ENCODE peak calls at places on chromosomes 16 and 17, in nine cellular contexts. One of them, this sample, is unnamed.

GRCh38 chr17:65627892-65628622 is 66.6 kb upstream of the AXIN2 start:
- DNase-seq in tibial nerve: no peak
- DNase-seq in H1: no peak
- DNase-seq in ovary: peak; percentile 56
- DNase-seq in transverse colon: peak; percentile 71
- DNase-seq in stomach: peak; percentile 67
- DNase-seq in suprapubic skin: no peak
- DNase-seq in sigmoid colon: peak; percentile 79
- DNase-seq in GM12878: no peak
- DNase-seq in this sample: no peak

GRCh38 chr16:1743376-1744337 is 27.7 kb downstream of the NME3 start:
- DNase-seq in tibial nerve: no peak
- DNase-seq in H1: no peak
- DNase-seq in ovary: no peak
- DNase-seq in transverse colon: no peak
- DNase-seq in stomach: no peak
- DNase-seq in suprapubic skin: no peak
- DNase-seq in sigmoid colon: no peak
- DNase-seq in GM12878: no peak
- DNase-seq in this sample: no peak

GRCh38 chr16:5756969-5757368 is 659.4 kb upstream of the EEF2KMT start:
- DNase-seq in tibial nerve: no peak
- DNase-seq in H1: no peak
- DNase-seq in ovary: no peak
- DNase-seq in transverse colon: no peak
- DNase-seq in stomach: no peak
- DNase-seq in suprapubic skin: no peak
- DNase-seq in sigmoid colon: no peak
- DNase-seq in GM12878: no peak
- DNase-seq in this sample: no peak

GRCh38 chr17:38701504-38702165 is 3.4 kb upstream of the MLLT6 start:
- DNase-seq in tibial nerve: no peak
- DNase-seq in H1: no peak
- DNase-seq in ovary: no peak
- DNase-seq in transverse colon: peak; percentile 59
- DNase-seq in stomach: no peak
- DNase-seq in suprapubic skin: peak; percentile 65
- DNase-seq in sigmoid colon: no peak
- DNase-seq in GM12878: peak; percentile 86
- DNase-seq in this sample: no peak

GRCh38 chr17:44901323-44901965 is 2.2 kb upstream of the EFTUD2 start:
- DNase-seq in tibial nerve: no peak
- DNase-seq in H1: no peak
- DNase-seq in ovary: no peak
- DNase-seq in transverse colon: no peak
- DNase-seq in stomach: no peak
- DNase-seq in suprapubic skin: peak; percentile 20
- DNase-seq in sigmoid colon: no peak
- DNase-seq in GM12878: no peak
- DNase-seq in this sample: no peak

GRCh38 chr16:53999841-54000240 is 286.7 kb downstream of the IRX3 start:
- DNase-seq in tibial nerve: no peak
- DNase-seq in H1: no peak
- DNase-seq in ovary: no peak
- DNase-seq in transverse colon: no peak
- DNase-seq in stomach: no peak
- DNase-seq in suprapubic skin: no peak
- DNase-seq in sigmoid colon: no peak
- DNase-seq in GM12878: no peak
- DNase-seq in this sample: no peak

GRCh38 chr17:65455972-65456343 is 105.5 kb downstream of the AXIN2 start:
- DNase-seq in tibial nerve: no peak
- DNase-seq in H1: peak; percentile 48
- DNase-seq in ovary: peak; percentile 15
- DNase-seq in transverse colon: peak; percentile 35
- DNase-seq in stomach: no peak
- DNase-seq in suprapubic skin: no peak
- DNase-seq in sigmoid colon: no peak
- DNase-seq in GM12878: no peak
- DNase-seq in this sample: no peak

GRCh38 chr16:29820730-29821662 is 734 bp downstream of the MVP start:
- DNase-seq in tibial nerve: no peak
- DNase-seq in H1: no peak
- DNase-seq in ovary: peak; percentile 74
- DNase-seq in transverse colon: peak; percentile 91
- DNase-seq in stomach: peak; percentile 86
- DNase-seq in suprapubic skin: no peak
- DNase-seq in sigmoid colon: no peak
- DNase-seq in GM12878: peak; percentile 41
- DNase-seq in this sample: no peak

GRCh38 chr17:31581491-31581890 is 190.0 kb downstream of the RAB11FIP4 start:
- DNase-seq in tibial nerve: no peak
- DNase-seq in H1: no peak
- DNase-seq in ovary: peak; percentile 52
- DNase-seq in transverse colon: no peak
- DNase-seq in stomach: peak; percentile 64
- DNase-seq in suprapubic skin: no peak
- DNase-seq in sigmoid colon: no peak
- DNase-seq in GM12878: no peak
- DNase-seq in this sample: no peak

GRCh38 chr16:75254359-75254837 is 3.0 kb upstream of the BCAR1 start:
- DNase-seq in tibial nerve: no peak
- DNase-seq in H1: no peak
- DNase-seq in ovary: no peak
- DNase-seq in transverse colon: peak; percentile 41
- DNase-seq in stomach: no peak
- DNase-seq in suprapubic skin: peak; percentile 66
- DNase-seq in sigmoid colon: peak; percentile 66
- DNase-seq in GM12878: no peak
- DNase-seq in this sample: no peak

GRCh38 chr16:66290431-66290830 is 76.1 kb upstream of the CDH5 start:
- DNase-seq in tibial nerve: no peak
- DNase-seq in H1: no peak
- DNase-seq in ovary: no peak
- DNase-seq in transverse colon: no peak
- DNase-seq in stomach: no peak
- DNase-seq in suprapubic skin: no peak
- DNase-seq in sigmoid colon: peak; percentile 8
- DNase-seq in GM12878: no peak
- DNase-seq in this sample: no peak

GRCh38 chr17:60073621-60074020 is 5.1 kb downstream of the HEATR6 start:
- DNase-seq in tibial nerve: no peak
- DNase-seq in H1: no peak
- DNase-seq in ovary: no peak
- DNase-seq in transverse colon: no peak
- DNase-seq in stomach: no peak
- DNase-seq in suprapubic skin: no peak
- DNase-seq in sigmoid colon: no peak
- DNase-seq in GM12878: no peak
- DNase-seq in this sample: no peak

GRCh38 chr17:32783602-32784001 is 93.3 kb downstream of the MYO1D start:
- DNase-seq in tibial nerve: no peak
- DNase-seq in H1: no peak
- DNase-seq in ovary: no peak
- DNase-seq in transverse colon: no peak
- DNase-seq in stomach: no peak
- DNase-seq in suprapubic skin: no peak
- DNase-seq in sigmoid colon: no peak
- DNase-seq in GM12878: peak; percentile 32
- DNase-seq in this sample: no peak

GRCh38 chr17:3964203-3965122 is at the start of gene ATP2A3:
- DNase-seq in tibial nerve: no peak
- DNase-seq in H1: peak; percentile 73
- DNase-seq in ovary: no peak
- DNase-seq in transverse colon: peak; percentile 78
- DNase-seq in stomach: peak; percentile 60
- DNase-seq in suprapubic skin: no peak
- DNase-seq in sigmoid colon: no peak
- DNase-seq in GM12878: no peak
- DNase-seq in this sample: no peak

GRCh38 chr16:68920349-68920748 is 77.0 kb downstream of the TANGO6 start:
- DNase-seq in tibial nerve: no peak
- DNase-seq in H1: no peak
- DNase-seq in ovary: no peak
- DNase-seq in transverse colon: no peak
- DNase-seq in stomach: no peak
- DNase-seq in suprapubic skin: no peak
- DNase-seq in sigmoid colon: no peak
- DNase-seq in GM12878: no peak
- DNase-seq in this sample: no peak

GRCh38 chr16:68923116-68923515 is 79.8 kb downstream of the TANGO6 start:
- DNase-seq in tibial nerve: no peak
- DNase-seq in H1: no peak
- DNase-seq in ovary: no peak
- DNase-seq in transverse colon: no peak
- DNase-seq in stomach: no peak
- DNase-seq in suprapubic skin: no peak
- DNase-seq in sigmoid colon: no peak
- DNase-seq in GM12878: no peak
- DNase-seq in this sample: no peak

GRCh38 chr16:68927016-68927415 is 83.7 kb downstream of the TANGO6 start:
- DNase-seq in tibial nerve: no peak
- DNase-seq in H1: no peak
- DNase-seq in ovary: no peak
- DNase-seq in transverse colon: no peak
- DNase-seq in stomach: no peak
- DNase-seq in suprapubic skin: no peak
- DNase-seq in sigmoid colon: no peak
- DNase-seq in GM12878: no peak
- DNase-seq in this sample: no peak

GRCh38 chr16:68917541-68917940 is 74.2 kb downstream of the TANGO6 start:
- DNase-seq in tibial nerve: no peak
- DNase-seq in H1: no peak
- DNase-seq in ovary: no peak
- DNase-seq in transverse colon: no peak
- DNase-seq in stomach: no peak
- DNase-seq in suprapubic skin: no peak
- DNase-seq in sigmoid colon: no peak
- DNase-seq in GM12878: no peak
- DNase-seq in this sample: no peak

DNA sequence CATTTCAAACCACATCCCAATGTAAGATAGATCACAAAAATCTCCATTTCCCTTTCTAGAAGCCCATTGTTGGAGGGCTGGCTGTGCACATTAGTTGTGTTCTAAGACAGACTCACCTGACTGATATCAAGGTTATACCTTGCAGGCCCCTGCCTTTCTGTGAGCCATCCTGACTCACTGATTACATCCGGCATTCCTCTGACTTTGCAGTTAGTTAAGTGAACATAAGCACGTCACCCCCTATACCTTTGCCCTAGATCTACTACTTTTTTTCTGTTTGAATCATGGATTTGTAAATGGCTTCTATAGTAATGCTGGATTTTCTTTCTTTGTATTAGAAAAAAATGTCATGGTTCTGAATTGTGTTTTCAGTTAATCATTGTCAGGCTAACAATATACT is 78.3 kb downstream of the TANGO6 start:
- DNase-seq in tibial nerve: no peak
- DNase-seq in H1: no peak
- DNase-seq in ovary: no peak
- DNase-seq in transverse colon: peak; percentile 38
- DNase-seq in stomach: peak; percentile 38
- DNase-seq in suprapubic skin: no peak
- DNase-seq in sigmoid colon: no peak
- DNase-seq in GM12878: no peak
- DNase-seq in this sample: no peak
- TF ChIP-seq EP300 in tibial nerve: no peak
- TF ChIP-seq EP300 in H1: no peak
- TF ChIP-seq EP300 in ovary: no peak
- TF ChIP-seq EP300 in transverse colon: no peak
- TF ChIP-seq EP300 in stomach: no peak
- TF ChIP-seq EP300 in suprapubic skin: no peak
- TF ChIP-seq EP300 in sigmoid colon: no peak
- TF ChIP-seq EP300 in GM12878: no peak
- TF ChIP-seq EP300 in this sample: no peak

GRCh38 chr16:52547834-52548215 is 882 bp upstream of the TOX3 start:
- DNase-seq in tibial nerve: no peak
- DNase-seq in H1: no peak
- DNase-seq in ovary: no peak
- DNase-seq in transverse colon: no peak
- DNase-seq in stomach: no peak
- DNase-seq in suprapubic skin: no peak
- DNase-seq in sigmoid colon: no peak
- DNase-seq in GM12878: no peak
- DNase-seq in this sample: peak; percentile 29
- H3K4me3 ChIP-seq in tibial nerve: no peak overlapping the region
- H3K4me3 ChIP-seq in H1: peak overlapping the region; percentile 84
- H3K4me3 ChIP-seq in ovary: no peak overlapping the region
- H3K4me3 ChIP-seq in transverse colon: peak overlapping the region; percentile 78
- H3K4me3 ChIP-seq in stomach: no peak overlapping the region
- H3K4me3 ChIP-seq in suprapubic skin: no peak overlapping the region
- H3K4me3 ChIP-seq in sigmoid colon: no peak overlapping the region
- H3K4me3 ChIP-seq in GM12878: no peak overlapping the region
- H3K4me3 ChIP-seq in this sample: no peak overlapping the region

GRCh38 chr17:74474043-74474792 is 7.8 kb downstream of the CD300A start:
- DNase-seq in tibial nerve: no peak
- DNase-seq in H1: no peak
- DNase-seq in ovary: no peak
- DNase-seq in transverse colon: peak; percentile 54
- DNase-seq in stomach: no peak
- DNase-seq in suprapubic skin: no peak
- DNase-seq in sigmoid colon: no peak
- DNase-seq in GM12878: no peak
- DNase-seq in this sample: no peak
- H3K27me3 ChIP-seq in tibial nerve: peaks cover 10% of the 10 kb centered on the region
- H3K27me3 ChIP-seq in H1: no peaks in the 10 kb centered on the region
- H3K27me3 ChIP-seq in ovary: no peaks in the 10 kb centered on the region
- H3K27me3 ChIP-seq in transverse colon: peaks cover 10% of the 10 kb centered on the region
- H3K27me3 ChIP-seq in stomach: peaks cover 39% of the 10 kb centered on the region
- H3K27me3 ChIP-seq in suprapubic skin: peaks cover 57% of the 10 kb centered on the region
- H3K27me3 ChIP-seq in sigmoid colon: peaks cover 3% of the 10 kb centered on the region
- H3K27me3 ChIP-seq in GM12878: no peaks in the 10 kb centered on the region
- H3K27me3 ChIP-seq in this sample: no peaks in the 10 kb centered on the region

GRCh38 chr16:8865145-8865882 is 3.5 kb downstream of the CARHSP1 start:
- DNase-seq in tibial nerve: no peak
- DNase-seq in H1: no peak
- DNase-seq in ovary: no peak
- DNase-seq in transverse colon: no peak
- DNase-seq in stomach: no peak
- DNase-seq in suprapubic skin: no peak
- DNase-seq in sigmoid colon: no peak
- DNase-seq in GM12878: no peak
- DNase-seq in this sample: no peak

GRCh38 chr16:8866118-8866883 is 2.5 kb downstream of the CARHSP1 start:
- DNase-seq in tibial nerve: peak; percentile 43
- DNase-seq in H1: peak; percentile 92
- DNase-seq in ovary: peak; percentile 78
- DNase-seq in transverse colon: peak; percentile 54
- DNase-seq in stomach: peak; percentile 49
- DNase-seq in suprapubic skin: peak; percentile 80
- DNase-seq in sigmoid colon: peak; percentile 89
- DNase-seq in GM12878: no peak
- DNase-seq in this sample: no peak

GRCh38 chr16:8868272-8869211 is at the start of gene CARHSP1:
- DNase-seq in tibial nerve: peak; percentile 81
- DNase-seq in H1: peak; percentile 88
- DNase-seq in ovary: peak; percentile 85
- DNase-seq in transverse colon: peak; percentile 90
- DNase-seq in stomach: peak; percentile 89
- DNase-seq in suprapubic skin: peak; percentile 92
- DNase-seq in sigmoid colon: peak; percentile 93
- DNase-seq in GM12878: peak; percentile 51
- DNase-seq in this sample: peak; percentile 96

GRCh38 chr16:8867483-8868271 is 1.1 kb downstream of the CARHSP1 start:
- DNase-seq in tibial nerve: peak; percentile 64
- DNase-seq in H1: no peak
- DNase-seq in ovary: peak; percentile 72
- DNase-seq in transverse colon: peak; percentile 73
- DNase-seq in stomach: peak; percentile 62
- DNase-seq in suprapubic skin: peak; percentile 82
- DNase-seq in sigmoid colon: peak; percentile 80
- DNase-seq in GM12878: no peak
- DNase-seq in this sample: no peak

GRCh38 chr16:8866884-8867482 is 1.8 kb downstream of the CARHSP1 start:
- DNase-seq in tibial nerve: no peak
- DNase-seq in H1: no peak
- DNase-seq in ovary: no peak
- DNase-seq in transverse colon: peak; percentile 34
- DNase-seq in stomach: no peak
- DNase-seq in suprapubic skin: no peak
- DNase-seq in sigmoid colon: no peak
- DNase-seq in GM12878: no peak
- DNase-seq in this sample: no peak
- TF ChIP-seq EP300 in tibial nerve: no peak
- TF ChIP-seq EP300 in H1: no peak
- TF ChIP-seq EP300 in ovary: no peak
- TF ChIP-seq EP300 in transverse colon: no peak
- TF ChIP-seq EP300 in stomach: no peak
- TF ChIP-seq EP300 in suprapubic skin: no peak
- TF ChIP-seq EP300 in sigmoid colon: no peak
- TF ChIP-seq EP300 in GM12878: no peak
- TF ChIP-seq EP300 in this sample: no peak